ENCODE peak calls at places on chromosome 22, in ten cellular contexts. D is A549, F is tibial nerve, I is stomach, Y is ovary, G is SK-N-SH, J is sigmoid colon, B is H1, O is GM12878, N is esophagus muscularis mucosa. V is an unnamed sample.

GRCh38 chr22:49364398-49364797 is 463.3 kb downstream of the BRD1 start:
- DNase-seq in G (no peak), I (peak), F (no peak), D (no peak), N (no peak), B (no peak), Y (no peak), O (no peak), J (no peak), V (no peak)

GRCh38 chr22:41914611-41915034 is 251 bp downstream of the SHISA8 start:
- DNase-seq in N (no peak), I (no peak), Y (no peak), O (no peak), J (no peak), G (peak), B (no peak), F (no peak), D (no peak), V (no peak)

GRCh38 chr22:31284241-31284745 is 8.0 kb downstream of the PIK3IP1 start:
- DNase-seq in B (no peak), D (no peak), F (no peak), G (no peak), N (no peak), J (peak), O (no peak), I (no peak), Y (no peak), V (no peak)

GRCh38 chr22:49446145-49446758 is 381.4 kb downstream of the BRD1 start:
- DNase-seq in G (no peak), O (no peak), N (no peak), I (no peak), Y (no peak), F (no peak), D (no peak), B (no peak), J (no peak), V (no peak)

GRCh38 chr22:19110064-19110458 is 12.2 kb downstream of the DGCR2 start:
- DNase-seq in D (no peak), B (no peak), F (no peak), G (no peak), Y (no peak), I (no peak), O (no peak), N (no peak), J (no peak), V (no peak)

GRCh38 chr22:25488244-25489020 is 76.0 kb upstream of the GRK3 start:
- DNase-seq in F (peak), O (peak), B (no peak), N (no peak), G (peak), Y (peak), D (peak), J (no peak), I (peak), V (peak)

GRCh38 chr22:17213976-17214375 is 5.3 kb downstream of the ADA2 start:
- DNase-seq in I (peak), G (no peak), F (peak), B (peak), N (no peak), Y (no peak), J (peak), O (no peak), D (no peak), V (peak)

GRCh38 chr22:40634119-40634903 is 2.2 kb downstream of the MRTFA start:
- DNase-seq in Y (no peak), B (no peak), I (no peak), N (no peak), F (no peak), O (no peak), D (no peak), G (no peak), J (peak), V (no peak)

GRCh38 chr22:33923660-33924246 is 3.5 kb upstream of the LARGE1 start:
- DNase-seq in D (peak), I (peak), O (no peak), B (peak), Y (peak), J (peak), G (peak), N (no peak), F (peak), V (peak)

GRCh38 chr22:40714514-40714966 is 35.3 kb downstream of the MCHR1 start:
- DNase-seq in B (peak), F (no peak), O (no peak), J (no peak), I (no peak), Y (peak), N (no peak), G (no peak), D (no peak), V (no peak)

GRCh38 chr22:50726643-50727340 is 11.2 kb upstream of the ACR start:
- DNase-seq in O (no peak), B (no peak), G (no peak), Y (peak), I (no peak), J (peak), D (no peak), N (no peak), F (no peak), V (no peak)

GRCh38 chr22:48333816-48334735 is 1493.6 kb downstream of the BRD1 start:
- DNase-seq in N (no peak), I (no peak), O (no peak), Y (no peak), J (no peak), B (no peak), D (no peak), F (no peak), G (no peak), V (no peak)

GRCh38 chr22:44870021-44870420 is 117.6 kb downstream of the ARHGAP8 start:
- DNase-seq in Y (no peak), N (no peak), F (no peak), B (no peak), I (no peak), D (peak), G (no peak), O (no peak), J (no peak), V (no peak)

GRCh38 chr22:42317691-42318547 is 47.5 kb upstream of the TCF20 start:
- DNase-seq in O (no peak), G (peak), N (no peak), F (no peak), I (peak), J (peak), Y (no peak), D (no peak), B (no peak), V (peak)

GRCh38 chr22:50310209-50310722 is 2.8 kb upstream of the PLXNB2 start:
- DNase-seq in F (no peak), N (no peak), Y (peak), I (no peak), D (no peak), O (no peak), J (no peak), B (no peak), G (no peak), V (no peak)

GRCh38 chr22:43136255-43136654 is 6.9 kb downstream of the MCAT start:
- DNase-seq in B (peak), O (no peak), N (no peak), F (no peak), Y (no peak), G (peak), D (peak), I (peak), J (no peak), V (peak)

GRCh38 chr22:30822216-30823014 is 127.7 kb downstream of the OSBP2 start:
- DNase-seq in Y (no peak), N (no peak), F (no peak), G (peak), B (peak), J (no peak), D (no peak), I (no peak), O (no peak), V (no peak)

GRCh38 chr22:26751217-26751616 is 93.8 kb downstream of the MIAT start:
- DNase-seq in Y (no peak), D (peak), B (peak), G (no peak), I (no peak), J (no peak), O (no peak), F (no peak), N (no peak), V (no peak)

GRCh38 chr22:44025171-44026065 is 1.3 kb downstream of the PARVB start:
- DNase-seq in Y (no peak), J (no peak), N (no peak), O (peak), D (no peak), G (no peak), I (peak), F (peak), B (no peak), V (peak)

GRCh38 chr22:47691152-47691895 is 928.9 kb downstream of the TBC1D22A start:
- DNase-seq in N (peak), G (no peak), J (no peak), B (peak), D (no peak), O (no peak), F (no peak), I (no peak), Y (no peak), V (no peak)

GRCh38 chr22:47367107-47367690 is 604.7 kb downstream of the TBC1D22A start:
- DNase-seq in J (no peak), I (peak), N (no peak), B (no peak), O (no peak), F (no peak), D (no peak), Y (no peak), G (no peak), V (no peak)

GRCh38 chr22:39194098-39194497 is 41.6 kb upstream of the CBX7 start:
- DNase-seq in F (no peak), O (no peak), J (no peak), I (no peak), B (no peak), Y (no peak), N (no peak), G (no peak), D (no peak), V (no peak)

GRCh38 chr22:32696089-32696488 is 105.4 kb upstream of the TIMP3 start:
- DNase-seq in Y (no peak), N (no peak), G (no peak), F (no peak), O (no peak), D (no peak), B (no peak), I (no peak), J (no peak), V (no peak)

GRCh38 chr22:33405194-33405593 is 347.0 kb upstream of the SYN3 start:
- DNase-seq in I (no peak), J (no peak), O (no peak), Y (no peak), G (no peak), B (no peak), D (no peak), F (no peak), N (no peak), V (no peak)

GRCh38 chr22:39519681-39520053 is 695 bp upstream of the ATF4 start:
- DNase-seq in G (peak), O (no peak), B (no peak), Y (peak), F (peak), J (peak), I (peak), D (peak), N (no peak), V (peak)

GRCh38 chr22:33421859-33422258 is 363.7 kb upstream of the SYN3 start:
- DNase-seq in F (no peak), I (no peak), O (no peak), J (no peak), D (no peak), G (no peak), B (no peak), N (no peak), Y (no peak), V (no peak)

GRCh38 chr22:35437038-35437437 is 37.1 kb downstream of the MCM5 start:
- DNase-seq in J (no peak), O (no peak), N (no peak), B (peak), Y (no peak), G (peak), F (no peak), I (no peak), D (peak), V (no peak)

GRCh38 chr22:33687464-33687863 is 232.8 kb downstream of the LARGE1 start:
- DNase-seq in J (no peak), Y (no peak), B (no peak), G (no peak), D (no peak), F (no peak), O (no peak), N (no peak), I (no peak), V (no peak)

GRCh38 chr22:39317084-39317755 is 2.2 kb downstream of the RPL3 start:
- DNase-seq in N (no peak), B (no peak), O (no peak), J (no peak), Y (no peak), D (no peak), I (no peak), F (no peak), G (no peak), V (peak)

GRCh38 chr22:41915035-41915782 is at the start of gene SHISA8:
- DNase-seq in Y (peak), D (no peak), F (no peak), B (no peak), J (no peak), I (peak), G (peak), N (no peak), O (no peak), V (peak)

GRCh38 chr22:49031746-49032330 is 795.8 kb downstream of the BRD1 start:
- DNase-seq in B (no peak), J (no peak), F (no peak), Y (no peak), I (no peak), D (no peak), G (no peak), O (no peak), N (no peak), V (no peak)

GRCh38 chr22:38924197-38924952 is 33.0 kb upstream of the APOBEC3A start:
- DNase-seq in N (no peak), Y (peak), G (no peak), B (no peak), F (peak), O (no peak), I (peak), D (peak), J (peak), V (peak)

GRCh38 chr22:17791196-17791595 is 16.9 kb upstream of the BID start:
- DNase-seq in F (no peak), J (no peak), G (no peak), B (no peak), Y (no peak), N (no peak), O (no peak), I (no peak), D (no peak), V (no peak)

GRCh38 chr22:37303821-37304274 is 21.5 kb downstream of the CYTH4 start:
- DNase-seq in B (no peak), J (no peak), Y (no peak), G (no peak), I (no peak), D (peak), O (no peak), N (no peak), F (no peak), V (no peak)
- TF ChIP-seq EP300 in B (no peak), J (no peak), Y (no peak), G (peak), I (no peak), D (no peak), O (no peak), N (no peak), F (no peak), V (no peak)

GRCh38 chr22:22208657-22209056 is 35.9 kb upstream of the VPREB1 start:
- DNase-seq in G (no peak), I (no peak), F (no peak), J (no peak), Y (no peak), B (no peak), N (no peak), D (no peak), O (no peak), V (no peak)

GRCh38 chr22:22207845-22208564 is 36.6 kb upstream of the VPREB1 start:
- DNase-seq in J (no peak), O (peak), N (no peak), B (peak), D (peak), F (peak), Y (no peak), I (peak), G (peak), V (peak)

GRCh38 chr22:22213231-22213630 is 31.4 kb upstream of the VPREB1 start:
- DNase-seq in I (no peak), N (peak), F (no peak), D (no peak), G (no peak), O (no peak), J (no peak), Y (no peak), B (no peak), V (no peak)

GRCh38 chr22:22210889-22211833 is 33.4 kb upstream of the VPREB1 start:
- DNase-seq in N (no peak), I (no peak), D (no peak), O (no peak), F (no peak), B (no peak), J (no peak), Y (no peak), G (no peak), V (no peak)

GRCh38 chr22:22210375-22210774 is 34.2 kb upstream of the VPREB1 start:
- DNase-seq in F (no peak), O (no peak), D (no peak), G (no peak), Y (no peak), I (no peak), B (no peak), N (no peak), J (no peak), V (no peak)
- TF ChIP-seq EP300 in F (no peak), O (no peak), D (no peak), G (no peak), Y (no peak), I (no peak), B (no peak), N (no peak), J (no peak), V (no peak)

DNA sequence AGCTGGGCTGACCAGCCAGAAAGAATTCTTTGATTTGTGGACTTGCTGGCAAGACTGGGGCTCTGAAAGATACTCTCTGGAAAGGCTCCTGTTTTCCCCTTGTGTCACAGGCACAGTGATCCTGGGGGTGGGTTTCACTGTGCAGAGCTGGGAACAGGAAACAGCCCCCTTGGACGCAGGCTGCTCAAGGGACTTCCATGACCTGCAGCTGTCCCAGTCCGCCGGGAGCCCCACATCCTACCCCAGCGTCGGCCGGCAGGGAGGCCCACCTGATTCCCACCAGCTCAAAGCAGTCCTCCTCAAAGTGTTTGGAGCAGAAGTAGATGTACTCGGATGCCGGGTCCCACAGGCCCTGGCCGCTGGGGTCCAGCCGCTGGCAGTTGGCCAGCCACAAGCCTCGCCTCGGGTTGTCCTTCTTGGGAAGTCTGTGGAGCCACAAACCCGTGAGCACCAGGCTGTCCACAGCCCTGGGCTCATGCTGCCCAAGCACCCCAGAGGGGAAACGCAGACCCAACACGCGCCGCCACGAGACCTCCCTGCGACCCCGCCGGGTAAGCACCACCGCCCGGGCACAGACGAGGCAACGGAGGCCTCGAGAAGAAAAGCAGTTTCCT is 824 bp downstream of the THAP7 start:
- DNase-seq in D (no peak), J (no peak), F (no peak), G (peak), O (no peak), B (no peak), Y (no peak), N (no peak), I (no peak), V (no peak)
- TF ChIP-seq EP300 in D (no peak), J (no peak), F (no peak), G (no peak), O (no peak), B (no peak), Y (no peak), N (no peak), I (no peak), V (no peak)

GRCh38 chr22:24225951-24226350 is 18.9 kb downstream of the GGT5 start:
- DNase-seq in Y (no peak), D (no peak), I (no peak), N (no peak), G (no peak), B (no peak), F (no peak), O (no peak), J (no peak), V (no peak)
- TF ChIP-seq EP300 in Y (no peak), D (no peak), I (no peak), N (no peak), G (no peak), B (no peak), F (no peak), O (no peak), J (no peak), V (no peak)

GRCh38 chr22:28024422-28024888 is 105.4 kb upstream of the PITPNB start:
- DNase-seq in O (no peak), J (peak), D (no peak), B (no peak), I (peak), G (peak), Y (no peak), F (no peak), N (no peak), V (no peak)
- TF ChIP-seq EP300 in O (no peak), J (no peak), D (no peak), B (no peak), I (no peak), G (no peak), Y (no peak), F (no peak), N (no peak), V (no peak)

DNA sequence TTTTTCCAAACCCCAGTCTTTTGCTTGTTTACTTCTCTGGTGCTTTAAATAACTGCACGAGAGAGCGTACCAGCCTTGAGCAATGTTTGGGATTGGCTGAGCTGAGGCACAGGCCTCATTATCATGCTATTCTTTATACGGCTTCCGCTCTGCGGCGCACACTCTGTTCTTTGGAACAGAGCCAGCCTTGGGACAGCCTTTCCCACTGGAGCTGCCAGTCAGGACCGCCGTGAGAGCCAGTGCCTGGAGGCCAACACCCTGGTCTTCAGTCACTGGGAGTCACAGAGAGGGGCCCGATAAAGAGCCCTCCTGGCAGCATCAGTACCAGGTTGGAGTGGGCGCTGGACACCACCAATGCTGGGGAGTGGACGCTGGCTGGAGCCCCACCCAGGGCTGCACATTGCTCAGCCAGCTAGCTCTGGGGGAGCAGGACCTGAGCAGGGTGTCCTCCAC is 125.6 kb downstream of the BCR start:
- DNase-seq in O (no peak), F (peak), I (peak), Y (peak), N (no peak), B (no peak), J (peak), D (no peak), G (peak), V (peak)
- TF ChIP-seq EP300 in O (no peak), F (peak), I (peak), Y (peak), N (peak), B (no peak), J (no peak), D (no peak), G (no peak), V (no peak)

V was measured in transverse colon.